ENCODE peak calls at places on chromosomes 4 and X, in five cellular contexts. One of them, this sample, is unnamed.

GRCh38 chr4:114302472-114302871 is 296.1 kb upstream of the UGT8 start:
- DNase-seq in CD8-positive, alpha-beta memory T cell: no peak
- DNase-seq in brain pericyte: no peak
- DNase-seq in naive thymus-derived CD8-positive, alpha-beta T cell: no peak
- DNase-seq in NCI-H1436: no peak
- DNase-seq in this sample: no peak

GRCh38 chr4:16439003-16439402 is 212.7 kb upstream of the TAPT1 start:
- DNase-seq in CD8-positive, alpha-beta memory T cell: no peak
- DNase-seq in brain pericyte: no peak
- DNase-seq in naive thymus-derived CD8-positive, alpha-beta T cell: no peak
- DNase-seq in NCI-H1436: no peak
- DNase-seq in this sample: no peak

GRCh38 chr4:189436207-189436606 is 504.5 kb upstream of the FRG1 start:
- DNase-seq in CD8-positive, alpha-beta memory T cell: no peak
- DNase-seq in brain pericyte: no peak
- DNase-seq in naive thymus-derived CD8-positive, alpha-beta T cell: no peak
- DNase-seq in NCI-H1436: no peak
- DNase-seq in this sample: no peak

GRCh38 chr4:162497564-162498167 is 333.9 kb upstream of the FSTL5 start:
- DNase-seq in CD8-positive, alpha-beta memory T cell: no peak
- DNase-seq in brain pericyte: no peak
- DNase-seq in naive thymus-derived CD8-positive, alpha-beta T cell: no peak
- DNase-seq in NCI-H1436: peak
- DNase-seq in this sample: no peak

GRCh38 chr4:101787917-101788316 is 2.6 kb upstream of the BANK1 start:
- DNase-seq in CD8-positive, alpha-beta memory T cell: no peak
- DNase-seq in brain pericyte: no peak
- DNase-seq in naive thymus-derived CD8-positive, alpha-beta T cell: no peak
- DNase-seq in NCI-H1436: no peak
- DNase-seq in this sample: no peak

GRCh38 chrX:53440101-53440500 is 5.9 kb upstream of the HSD17B10 start:
- DNase-seq in CD8-positive, alpha-beta memory T cell: no peak
- DNase-seq in brain pericyte: no peak
- DNase-seq in naive thymus-derived CD8-positive, alpha-beta T cell: no peak
- DNase-seq in NCI-H1436: no peak
- DNase-seq in this sample: no peak

GRCh38 chr4:43550981-43551627 is 658.6 kb downstream of the GRXCR1 start:
- DNase-seq in CD8-positive, alpha-beta memory T cell: no peak
- DNase-seq in brain pericyte: no peak
- DNase-seq in naive thymus-derived CD8-positive, alpha-beta T cell: no peak
- DNase-seq in NCI-H1436: no peak
- DNase-seq in this sample: no peak

GRCh38 chrX:37608156-37608555 is 36.7 kb downstream of the LANCL3 start:
- DNase-seq in CD8-positive, alpha-beta memory T cell: no peak
- DNase-seq in brain pericyte: no peak
- DNase-seq in naive thymus-derived CD8-positive, alpha-beta T cell: no peak
- DNase-seq in NCI-H1436: no peak
- DNase-seq in this sample: no peak